ENCODE peak calls at places on chromosomes 5 and 9, in six cellular contexts. One of them, this sample, is unnamed.

GRCh38 chr9:19471737-19472648 is 63.2 kb downstream of the ACER2 start:
- DNase-seq in lung: peak
- DNase-seq in fibroblast of lung: peak
- DNase-seq in colonic mucosa: peak
- DNase-seq in GM12878: no peak
- DNase-seq in IMR-90: peak
- DNase-seq in this sample: peak

GRCh38 chr9:134778841-134779411 is 101.7 kb upstream of the FCN2 start:
- DNase-seq in lung: peak
- DNase-seq in fibroblast of lung: peak
- DNase-seq in colonic mucosa: peak
- DNase-seq in GM12878: no peak
- DNase-seq in IMR-90: peak
- DNase-seq in this sample: peak

GRCh38 chr9:132614324-132614723 is 31.9 kb downstream of the BARHL1 start:
- DNase-seq in lung: no peak
- DNase-seq in fibroblast of lung: no peak
- DNase-seq in colonic mucosa: no peak
- DNase-seq in GM12878: no peak
- DNase-seq in IMR-90: no peak
- DNase-seq in this sample: no peak

GRCh38 chr5:21594566-21594965 is 1258.6 kb downstream of the CDH12 start:
- DNase-seq in lung: no peak
- DNase-seq in fibroblast of lung: no peak
- DNase-seq in colonic mucosa: no peak
- DNase-seq in GM12878: no peak
- DNase-seq in IMR-90: no peak
- DNase-seq in this sample: no peak

GRCh38 chr9:91817493-91818225 is 132.4 kb downstream of the ROR2 start:
- DNase-seq in lung: no peak
- DNase-seq in fibroblast of lung: peak
- DNase-seq in colonic mucosa: no peak
- DNase-seq in GM12878: no peak
- DNase-seq in IMR-90: peak
- DNase-seq in this sample: peak

GRCh38 chr5:61953913-61954312 is 352.1 kb upstream of the KIF2A start:
- DNase-seq in lung: no peak
- DNase-seq in fibroblast of lung: no peak
- DNase-seq in colonic mucosa: no peak
- DNase-seq in GM12878: no peak
- DNase-seq in IMR-90: no peak
- DNase-seq in this sample: no peak

GRCh38 chr9:89744730-89745129 is 139.9 kb downstream of the GADD45G start:
- DNase-seq in lung: no peak
- DNase-seq in fibroblast of lung: no peak
- DNase-seq in colonic mucosa: no peak
- DNase-seq in GM12878: no peak
- DNase-seq in IMR-90: no peak
- DNase-seq in this sample: no peak

GRCh38 chr9:124029617-124030016 is 18.0 kb downstream of the LHX2 start:
- DNase-seq in lung: no peak
- DNase-seq in fibroblast of lung: no peak
- DNase-seq in colonic mucosa: no peak
- DNase-seq in GM12878: no peak
- DNase-seq in IMR-90: no peak
- DNase-seq in this sample: no peak

GRCh38 chr5:173850664-173851063 is 37.5 kb upstream of the CPEB4 start:
- DNase-seq in lung: no peak
- DNase-seq in fibroblast of lung: no peak
- DNase-seq in colonic mucosa: no peak
- DNase-seq in GM12878: no peak
- DNase-seq in IMR-90: no peak
- DNase-seq in this sample: no peak

GRCh38 chr5:9233712-9234111 is 312.2 kb downstream of the SEMA5A start:
- DNase-seq in lung: no peak
- DNase-seq in fibroblast of lung: no peak
- DNase-seq in colonic mucosa: no peak
- DNase-seq in GM12878: no peak
- DNase-seq in IMR-90: peak
- DNase-seq in this sample: no peak

GRCh38 chr5:60842859-60843692 is 993 bp downstream of the ELOVL7 start:
- DNase-seq in lung: no peak
- DNase-seq in fibroblast of lung: peak
- DNase-seq in colonic mucosa: peak
- DNase-seq in GM12878: no peak
- DNase-seq in IMR-90: no peak
- DNase-seq in this sample: no peak

GRCh38 chr9:37030591-37030939 is 3.5 kb downstream of the PAX5 start:
- DNase-seq in lung: no peak
- DNase-seq in fibroblast of lung: no peak
- DNase-seq in colonic mucosa: no peak
- DNase-seq in GM12878: no peak
- DNase-seq in IMR-90: no peak
- DNase-seq in this sample: no peak

GRCh38 chr5:23440703-23441102 is 66.7 kb upstream of the PRDM9 start:
- DNase-seq in lung: no peak
- DNase-seq in fibroblast of lung: no peak
- DNase-seq in colonic mucosa: no peak
- DNase-seq in GM12878: no peak
- DNase-seq in IMR-90: no peak
- DNase-seq in this sample: no peak

GRCh38 chr9:133987946-133988665 is 4.0 kb downstream of the VAV2 start:
- DNase-seq in lung: no peak
- DNase-seq in fibroblast of lung: no peak
- DNase-seq in colonic mucosa: no peak
- DNase-seq in GM12878: no peak
- DNase-seq in IMR-90: no peak
- DNase-seq in this sample: no peak

GRCh38 chr5:73636408-73636807 is 10.4 kb downstream of the ARHGEF28 start:
- DNase-seq in lung: no peak
- DNase-seq in fibroblast of lung: no peak
- DNase-seq in colonic mucosa: no peak
- DNase-seq in GM12878: no peak
- DNase-seq in IMR-90: no peak
- DNase-seq in this sample: no peak

GRCh38 chr9:79731483-79731882 is 159.7 kb downstream of the TLE4 start:
- DNase-seq in lung: no peak
- DNase-seq in fibroblast of lung: no peak
- DNase-seq in colonic mucosa: no peak
- DNase-seq in GM12878: peak
- DNase-seq in IMR-90: no peak
- DNase-seq in this sample: no peak

GRCh38 chr5:148729182-148729581 is 74.9 kb upstream of the HTR4 start:
- DNase-seq in lung: no peak
- DNase-seq in fibroblast of lung: no peak
- DNase-seq in colonic mucosa: no peak
- DNase-seq in GM12878: no peak
- DNase-seq in IMR-90: no peak
- DNase-seq in this sample: no peak

GRCh38 chr9:17322882-17323864 is 188.3 kb downstream of the CNTLN start:
- DNase-seq in lung: no peak
- DNase-seq in fibroblast of lung: no peak
- DNase-seq in colonic mucosa: no peak
- DNase-seq in GM12878: no peak
- DNase-seq in IMR-90: no peak
- DNase-seq in this sample: no peak

GRCh38 chr5:94028001-94028400 is 286.6 kb upstream of the POU5F2 start:
- DNase-seq in lung: no peak
- DNase-seq in fibroblast of lung: no peak
- DNase-seq in colonic mucosa: no peak
- DNase-seq in GM12878: no peak
- DNase-seq in IMR-90: peak
- DNase-seq in this sample: no peak

GRCh38 chr9:106918825-106919509 is 56.0 kb downstream of the ZNF462 start:
- DNase-seq in lung: no peak
- DNase-seq in fibroblast of lung: no peak
- DNase-seq in colonic mucosa: no peak
- DNase-seq in GM12878: no peak
- DNase-seq in IMR-90: no peak
- DNase-seq in this sample: no peak

GRCh38 chr5:154086123-154086522 is 47.4 kb downstream of the MFAP3 start:
- DNase-seq in lung: no peak
- DNase-seq in fibroblast of lung: no peak
- DNase-seq in colonic mucosa: no peak
- DNase-seq in GM12878: no peak
- DNase-seq in IMR-90: no peak
- DNase-seq in this sample: no peak

GRCh38 chr5:67361932-67362729 is 165.5 kb upstream of the CD180 start:
- DNase-seq in lung: no peak
- DNase-seq in fibroblast of lung: peak
- DNase-seq in colonic mucosa: no peak
- DNase-seq in GM12878: no peak
- DNase-seq in IMR-90: no peak
- DNase-seq in this sample: peak

GRCh38 chr5:158376679-158377078 is 517.7 kb upstream of the CLINT1 start:
- DNase-seq in lung: no peak
- DNase-seq in fibroblast of lung: no peak
- DNase-seq in colonic mucosa: no peak
- DNase-seq in GM12878: no peak
- DNase-seq in IMR-90: no peak
- DNase-seq in this sample: no peak

GRCh38 chr9:73116030-73116429 is 35.6 kb upstream of the ANXA1 start:
- DNase-seq in lung: no peak
- DNase-seq in fibroblast of lung: peak
- DNase-seq in colonic mucosa: no peak
- DNase-seq in GM12878: no peak
- DNase-seq in IMR-90: peak
- DNase-seq in this sample: peak

GRCh38 chr5:1832511-1833250 is 31.5 kb downstream of the NDUFS6 start:
- DNase-seq in lung: no peak
- DNase-seq in fibroblast of lung: no peak
- DNase-seq in colonic mucosa: no peak
- DNase-seq in GM12878: no peak
- DNase-seq in IMR-90: no peak
- DNase-seq in this sample: no peak

GRCh38 chr5:91535508-91535907 is 152.4 kb upstream of the ARRDC3 start:
- DNase-seq in lung: no peak
- DNase-seq in fibroblast of lung: peak
- DNase-seq in colonic mucosa: no peak
- DNase-seq in GM12878: no peak
- DNase-seq in IMR-90: no peak
- DNase-seq in this sample: no peak

GRCh38 chr5:177234761-177235315 is 68.7 kb downstream of the RAB24 start:
- DNase-seq in lung: no peak
- DNase-seq in fibroblast of lung: no peak
- DNase-seq in colonic mucosa: no peak
- DNase-seq in GM12878: no peak
- DNase-seq in IMR-90: no peak
- DNase-seq in this sample: no peak
- TF ChIP-seq CTCF in lung: no peak
- TF ChIP-seq CTCF in fibroblast of lung: no peak
- TF ChIP-seq CTCF in colonic mucosa: no peak
- TF ChIP-seq CTCF in GM12878: no peak
- TF ChIP-seq CTCF in IMR-90: no peak
- TF ChIP-seq CTCF in this sample: no peak

GRCh38 chr5:135930949-135931295 is 23.9 kb downstream of the LECT2 start:
- DNase-seq in lung: no peak
- DNase-seq in fibroblast of lung: no peak
- DNase-seq in colonic mucosa: no peak
- DNase-seq in GM12878: no peak
- DNase-seq in IMR-90: no peak
- DNase-seq in this sample: no peak

GRCh38 chr5:135934939-135935338 is 19.8 kb downstream of the LECT2 start:
- DNase-seq in lung: no peak
- DNase-seq in fibroblast of lung: peak
- DNase-seq in colonic mucosa: no peak
- DNase-seq in GM12878: no peak
- DNase-seq in IMR-90: peak
- DNase-seq in this sample: no peak

GRCh38 chr5:135930029-135930948 is 24.5 kb downstream of the LECT2 start:
- DNase-seq in lung: no peak
- DNase-seq in fibroblast of lung: no peak
- DNase-seq in colonic mucosa: no peak
- DNase-seq in GM12878: no peak
- DNase-seq in IMR-90: no peak
- DNase-seq in this sample: no peak
- TF ChIP-seq CTCF in lung: no peak
- TF ChIP-seq CTCF in fibroblast of lung: no peak
- TF ChIP-seq CTCF in colonic mucosa: no peak
- TF ChIP-seq CTCF in GM12878: no peak
- TF ChIP-seq CTCF in IMR-90: no peak
- TF ChIP-seq CTCF in this sample: no peak

GRCh38 chr9:94167055-94167346 is 82.7 kb downstream of the PTPDC1 start:
- DNase-seq in lung: no peak
- DNase-seq in fibroblast of lung: no peak
- DNase-seq in colonic mucosa: no peak
- DNase-seq in GM12878: no peak
- DNase-seq in IMR-90: no peak
- DNase-seq in this sample: no peak
- TF ChIP-seq CTCF in lung: no peak
- TF ChIP-seq CTCF in fibroblast of lung: peak
- TF ChIP-seq CTCF in colonic mucosa: no peak
- TF ChIP-seq CTCF in GM12878: no peak
- TF ChIP-seq CTCF in IMR-90: peak
- TF ChIP-seq CTCF in this sample: no peak

DNA sequence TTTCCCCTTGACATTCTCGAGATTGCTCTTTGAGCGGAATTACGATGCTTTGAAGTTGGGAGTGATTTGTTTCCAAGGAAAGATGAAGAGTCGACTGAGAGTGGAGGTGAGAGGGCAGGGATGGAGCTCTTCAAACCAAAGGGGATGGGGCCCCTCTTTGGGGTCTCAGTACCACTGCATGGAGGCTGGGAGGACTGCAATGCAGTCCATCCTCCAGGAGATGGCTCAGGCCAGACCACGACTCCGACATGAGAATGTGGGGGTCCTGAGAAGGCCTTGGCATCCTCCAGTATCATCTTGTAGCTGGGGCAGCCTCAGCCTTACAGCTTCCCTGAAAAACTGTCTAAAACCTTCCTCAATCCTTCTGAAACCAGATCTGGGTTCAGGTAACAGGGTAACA is 51.1 kb upstream of the CDKN2AIPNL start:
- DNase-seq in lung: no peak
- DNase-seq in fibroblast of lung: no peak
- DNase-seq in colonic mucosa: no peak
- DNase-seq in GM12878: no peak
- DNase-seq in IMR-90: no peak
- DNase-seq in this sample: no peak
- TF ChIP-seq CTCF in lung: no peak
- TF ChIP-seq CTCF in fibroblast of lung: no peak
- TF ChIP-seq CTCF in colonic mucosa: no peak
- TF ChIP-seq CTCF in GM12878: no peak
- TF ChIP-seq CTCF in IMR-90: no peak
- TF ChIP-seq CTCF in this sample: no peak

GRCh38 chr9:78130004-78130403 is 98.4 kb upstream of the GNAQ start:
- DNase-seq in lung: no peak
- DNase-seq in fibroblast of lung: peak
- DNase-seq in colonic mucosa: peak
- DNase-seq in GM12878: no peak
- DNase-seq in IMR-90: no peak
- DNase-seq in this sample: peak
- TF ChIP-seq CTCF in lung: no peak
- TF ChIP-seq CTCF in fibroblast of lung: peak
- TF ChIP-seq CTCF in colonic mucosa: no peak
- TF ChIP-seq CTCF in GM12878: no peak
- TF ChIP-seq CTCF in IMR-90: no peak
- TF ChIP-seq CTCF in this sample: peak

DNA sequence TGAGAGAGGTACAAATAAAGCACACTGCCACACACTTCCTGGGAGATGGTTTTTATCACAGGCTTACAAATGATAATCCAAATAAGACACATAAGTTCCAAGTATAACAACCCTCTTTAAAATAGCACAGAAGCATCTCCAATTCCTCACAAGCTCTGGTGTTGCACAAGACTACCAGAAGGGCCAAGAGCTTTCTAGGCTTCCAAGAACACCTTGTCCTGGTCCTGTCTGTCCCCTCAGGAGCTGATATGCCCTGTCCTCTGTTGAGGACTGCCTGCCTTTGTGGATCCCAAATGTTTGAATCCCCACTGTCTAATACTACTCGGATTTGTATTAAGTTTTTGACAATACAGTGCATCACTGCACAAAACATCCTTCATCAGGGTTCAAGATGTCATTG is 110.1 kb downstream of the SPOCK1 start:
- DNase-seq in lung: no peak
- DNase-seq in fibroblast of lung: no peak
- DNase-seq in colonic mucosa: no peak
- DNase-seq in GM12878: no peak
- DNase-seq in IMR-90: no peak
- DNase-seq in this sample: no peak
- TF ChIP-seq CTCF in lung: no peak
- TF ChIP-seq CTCF in fibroblast of lung: no peak
- TF ChIP-seq CTCF in colonic mucosa: no peak
- TF ChIP-seq CTCF in GM12878: no peak
- TF ChIP-seq CTCF in IMR-90: no peak
- TF ChIP-seq CTCF in this sample: no peak